ENCODE peak calls at places on chromosomes 13 and 19, in six cellular contexts. A is astrocyte, E is body of pancreas, T is tibial artery, H is A549, J is Caco-2. U is an unnamed sample.

GRCh38 chr13:51967482-51968446 is 43.5 kb downstream of the ATP7B start:
- DNase-seq in A (no peak), E (no peak), T (no peak), H (no peak), J (no peak), U (no peak)

GRCh38 chr13:65497265-65497664 is 1732.9 kb downstream of the PCDH9 start:
- DNase-seq in A (peak; percentile 64), E (no peak), T (no peak), H (no peak), J (no peak), U (no peak)

GRCh38 chr19:21580818-21581217 is 75.4 kb downstream of the ZNF429 start:
- DNase-seq in A (no peak), E (no peak), T (no peak), H (no peak), J (no peak), U (no peak)

GRCh38 chr13:33999830-34000605 is 182.1 kb downstream of the RFC3 start:
- DNase-seq in A (peak; percentile 14), E (no peak), T (no peak), H (no peak), J (no peak), U (no peak)

GRCh38 chr13:99258210-99258860 is at the start of gene GPR18:
- DNase-seq in A (no peak), E (no peak), T (no peak), H (no peak), J (no peak), U (no peak)

GRCh38 chr13:51585234-51585672 is 991 bp downstream of the WDFY2 start:
- DNase-seq in A (no peak), E (no peak), T (no peak), H (no peak), J (no peak), U (no peak)

GRCh38 chr19:54548806-54549205 is 24.8 kb upstream of the LILRA2 start:
- DNase-seq in A (no peak), E (no peak), T (no peak), H (no peak), J (no peak), U (no peak)

GRCh38 chr13:84032116-84032515 is 149.8 kb upstream of the SLITRK1 start:
- DNase-seq in A (peak; percentile 29), E (no peak), T (no peak), H (no peak), J (no peak), U (no peak)

GRCh38 chr13:100673831-100674362 is 698 bp downstream of the TMTC4 start:
- DNase-seq in A (peak; percentile 86), E (peak; percentile 49), T (no peak), H (peak; percentile 63), J (peak; percentile 64), U (peak; percentile 35)

GRCh38 chr13:106003651-106004050 is 531.8 kb downstream of the EFNB2 start:
- DNase-seq in A (no peak), E (no peak), T (no peak), H (no peak), J (no peak), U (no peak)
- TF ChIP-seq CTCF in A (no peak), E (no peak), T (no peak), H (no peak), J (no peak), U (no peak)

GRCh38 chr19:13020002-13020414 is 24.7 kb downstream of the NFIX start:
- DNase-seq in A (peak; percentile 70), E (no peak), T (no peak), H (no peak), J (no peak), U (no peak)
- H3K4me1 ChIP-seq in A (peaks cover 78% of the 10 kb centered on the region), E (peaks cover 44% of the 10 kb centered on the region), T (peaks cover 67% of the 10 kb centered on the region), H (peaks cover 4% of the 10 kb centered on the region), J (no peaks in the 10 kb centered on the region), U (peaks cover 96% of the 10 kb centered on the region)

DNA sequence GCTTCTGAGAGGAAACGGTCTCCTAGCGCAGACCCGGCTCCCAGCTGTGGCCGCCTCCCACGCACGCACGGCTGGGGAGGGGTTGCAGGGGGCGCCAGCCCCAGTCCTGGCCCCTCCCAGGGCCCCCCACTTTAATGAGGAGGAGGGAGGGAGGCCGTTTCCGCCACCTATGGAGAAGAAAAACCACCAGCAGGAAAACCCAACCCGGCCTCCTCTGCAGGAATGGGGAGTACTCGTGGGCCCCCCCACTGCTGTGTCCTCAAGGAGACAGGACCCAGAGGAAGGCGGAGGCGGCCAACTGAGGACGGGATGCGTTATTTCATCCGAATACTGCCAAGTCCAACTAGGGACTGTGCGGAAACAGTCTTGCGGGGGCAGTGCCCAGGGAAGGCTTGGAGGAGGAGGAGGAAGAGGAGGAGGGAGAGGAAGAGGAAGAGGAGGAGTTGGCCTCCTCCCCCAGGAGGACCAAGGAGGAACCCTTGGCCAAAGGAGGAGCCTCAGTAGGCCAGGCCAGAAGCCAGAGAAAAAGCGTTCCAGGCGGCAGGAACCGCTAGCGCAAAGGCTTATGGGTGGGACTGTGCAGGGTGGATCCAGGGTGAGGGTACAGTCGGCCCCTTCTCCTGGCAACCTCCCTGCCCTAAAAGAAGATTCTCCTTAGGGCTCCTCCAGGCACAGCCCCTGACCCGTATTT is 3.9 kb upstream of the SSBP4 start:
- DNase-seq in A (peak; percentile 25), E (no peak), T (peak; percentile 81), H (no peak), J (no peak), U (peak; percentile 90)
- H3K4me3 ChIP-seq in A (peak overlapping the region; percentile 14), E (no peak overlapping the region), T (peak overlapping the region; percentile 34), H (no peak overlapping the region), J (no peak overlapping the region), U (peak overlapping the region; percentile 38)

GRCh38 chr19:11887618-11888531 is at the start of gene ZNF69:
- DNase-seq in A (peak; percentile 64), E (peak; percentile 90), T (peak; percentile 94), H (no peak), J (peak; percentile 89), U (peak; percentile 89)
- TF ChIP-seq CTCF in A (no peak), E (no peak), T (peak; percentile 28), H (no peak), J (no peak), U (no peak)

GRCh38 chr19:32350492-32350891 is 5.1 kb downstream of the ZNF507 start:
- DNase-seq in A (no peak), E (no peak), T (no peak), H (no peak), J (no peak), U (no peak)
- H3K4me1 ChIP-seq in A (peaks cover 28% of the 10 kb centered on the region), E (peaks cover 43% of the 10 kb centered on the region), T (peaks cover 25% of the 10 kb centered on the region), H (peaks cover 50% of the 10 kb centered on the region), J (peaks cover 25% of the 10 kb centered on the region), U (peaks cover 55% of the 10 kb centered on the region)

GRCh38 chr13:114236224-114236623 is 1.5 kb downstream of the CDC16 start:
- DNase-seq in A (no peak), E (no peak), T (no peak), H (no peak), J (no peak), U (no peak)
- H3K4me3 ChIP-seq in A (peak overlapping the region; percentile 92), E (no peak overlapping the region), T (peak overlapping the region; percentile 72), H (peak overlapping the region; percentile 83), J (peak overlapping the region; percentile 96), U (peak overlapping the region; percentile 77)